ENCODE peak calls at places on chromosomes 13 and 19, in four cellular contexts. One of them, this sample, is unnamed.

GRCh38 chr19:30214651-30215051 is 157.5 kb upstream of the ZNF536 start:
- DNase-seq in dorsolateral prefrontal cortex: no peak
- DNase-seq in tibial artery: no peak
- DNase-seq in neural progenitor cell: no peak
- DNase-seq in this sample: no peak

GRCh38 chr19:58326501-58326913 is 287 bp upstream of the ZSCAN22 start:
- DNase-seq in tibial artery: no peak
- DNase-seq in neural progenitor cell: no peak
- DNase-seq in dorsolateral prefrontal cortex: no peak
- DNase-seq in this sample: no peak

GRCh38 chr13:52707375-52707774 is 32.2 kb downstream of the CNMD start:
- DNase-seq in neural progenitor cell: no peak
- DNase-seq in dorsolateral prefrontal cortex: no peak
- DNase-seq in tibial artery: no peak
- DNase-seq in this sample: no peak

GRCh38 chr13:111919826-111920225 is 147.1 kb upstream of the SOX1 start:
- DNase-seq in tibial artery: no peak
- DNase-seq in neural progenitor cell: no peak
- DNase-seq in dorsolateral prefrontal cortex: no peak
- DNase-seq in this sample: no peak

GRCh38 chr13:111597041-111598017 is 276.9 kb downstream of the TEX29 start:
- DNase-seq in neural progenitor cell: peak; percentile 7
- DNase-seq in tibial artery: no peak
- DNase-seq in dorsolateral prefrontal cortex: no peak
- DNase-seq in this sample: no peak

GRCh38 chr13:73146705-73147104 is 87.9 kb downstream of the KLF5 start:
- DNase-seq in neural progenitor cell: no peak
- DNase-seq in dorsolateral prefrontal cortex: no peak
- DNase-seq in tibial artery: no peak
- DNase-seq in this sample: no peak

GRCh38 chr19:5107432-5108122 is 138.7 kb downstream of the KDM4B start:
- DNase-seq in dorsolateral prefrontal cortex: no peak
- DNase-seq in neural progenitor cell: no peak
- DNase-seq in tibial artery: no peak
- DNase-seq in this sample: no peak

GRCh38 chr19:30630289-30631034 is 258.3 kb downstream of the ZNF536 start:
- DNase-seq in neural progenitor cell: no peak
- DNase-seq in tibial artery: no peak
- DNase-seq in dorsolateral prefrontal cortex: no peak
- DNase-seq in this sample: no peak

GRCh38 chr19:21328402-21328801 is 808 bp downstream of the ZNF708 start:
- DNase-seq in tibial artery: no peak
- DNase-seq in dorsolateral prefrontal cortex: no peak
- DNase-seq in neural progenitor cell: peak; percentile 68
- DNase-seq in this sample: no peak

GRCh38 chr13:93775507-93776108 is 549.0 kb downstream of the GPC6 start:
- DNase-seq in tibial artery: no peak
- DNase-seq in neural progenitor cell: no peak
- DNase-seq in dorsolateral prefrontal cortex: no peak
- DNase-seq in this sample: no peak

GRCh38 chr13:49322702-49323101 is 75.0 kb downstream of the CDADC1 start:
- DNase-seq in tibial artery: no peak
- DNase-seq in dorsolateral prefrontal cortex: no peak
- DNase-seq in neural progenitor cell: no peak
- DNase-seq in this sample: no peak

GRCh38 chr13:39039033-39039432 is 777 bp downstream of the NHLRC3 start:
- DNase-seq in tibial artery: no peak
- DNase-seq in dorsolateral prefrontal cortex: no peak
- DNase-seq in neural progenitor cell: no peak
- DNase-seq in this sample: no peak

GRCh38 chr13:75226755-75227435 is 255.1 kb downstream of the TBC1D4 start:
- DNase-seq in dorsolateral prefrontal cortex: no peak
- DNase-seq in neural progenitor cell: no peak
- DNase-seq in tibial artery: no peak
- DNase-seq in this sample: no peak

GRCh38 chr19:47661161-47661560 is 52.1 kb upstream of the EHD2 start:
- DNase-seq in dorsolateral prefrontal cortex: no peak
- DNase-seq in neural progenitor cell: no peak
- DNase-seq in tibial artery: peak; percentile 77
- DNase-seq in this sample: no peak

GRCh38 chr19:38384209-38385027 is 3.4 kb downstream of the GGN start:
- DNase-seq in tibial artery: no peak
- DNase-seq in dorsolateral prefrontal cortex: no peak
- DNase-seq in neural progenitor cell: peak; percentile 74
- DNase-seq in this sample: no peak
- TF ChIP-seq CTCF in tibial artery: no peak
- TF ChIP-seq CTCF in dorsolateral prefrontal cortex: no peak
- TF ChIP-seq CTCF in neural progenitor cell: peak; percentile 60
- TF ChIP-seq CTCF in this sample: no peak

DNA sequence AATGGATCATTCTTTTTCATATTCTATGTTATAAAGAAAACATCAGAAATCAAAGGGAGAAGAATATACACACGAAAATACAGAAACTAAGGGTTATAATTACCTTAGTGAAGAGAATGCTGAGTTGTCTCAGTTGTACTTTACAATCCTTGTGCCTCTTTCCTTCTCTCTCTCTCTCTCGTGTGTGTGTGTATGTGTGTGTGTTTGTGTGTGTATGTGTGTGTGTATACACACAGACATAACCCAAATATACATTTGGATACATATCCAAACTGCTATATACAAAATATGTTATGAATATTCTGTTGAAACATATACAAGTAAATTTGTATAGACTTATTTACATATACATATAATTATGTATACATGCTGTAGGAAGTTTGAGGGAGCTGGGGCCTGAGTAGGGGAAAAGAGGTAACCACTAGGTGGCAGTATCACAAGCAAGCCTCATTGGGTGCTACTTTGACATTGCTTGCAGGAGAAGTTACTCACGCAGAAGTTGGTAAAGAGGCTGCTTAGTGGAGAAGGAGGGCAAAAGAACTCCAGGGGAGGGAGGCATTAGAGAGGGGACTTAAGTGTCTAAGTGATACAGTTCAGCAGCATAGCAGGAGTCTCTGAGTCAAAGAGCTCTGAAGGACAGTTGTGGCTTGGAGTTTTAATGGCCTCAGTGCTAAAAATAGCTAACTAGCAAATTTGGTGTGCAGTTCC is 465.1 kb upstream of the PCDH20 start:
- DNase-seq in neural progenitor cell: peak; percentile 59
- DNase-seq in tibial artery: no peak
- DNase-seq in dorsolateral prefrontal cortex: no peak
- DNase-seq in this sample: no peak
- TF ChIP-seq CTCF in neural progenitor cell: peak; percentile 62
- TF ChIP-seq CTCF in tibial artery: no peak
- TF ChIP-seq CTCF in dorsolateral prefrontal cortex: peak; percentile 26
- TF ChIP-seq CTCF in this sample: no peak

GRCh38 chr19:40811478-40812341 is 12.7 kb downstream of the EGLN2 start:
- DNase-seq in dorsolateral prefrontal cortex: peak; percentile 51
- DNase-seq in neural progenitor cell: peak; percentile 60
- DNase-seq in tibial artery: no peak
- DNase-seq in this sample: no peak
- TF ChIP-seq CTCF in dorsolateral prefrontal cortex: no peak
- TF ChIP-seq CTCF in neural progenitor cell: no peak
- TF ChIP-seq CTCF in tibial artery: no peak
- TF ChIP-seq CTCF in this sample: no peak

GRCh38 chr13:35771898-35772297 is 295.4 kb upstream of the MAB21L1 start:
- DNase-seq in tibial artery: no peak
- DNase-seq in dorsolateral prefrontal cortex: no peak
- DNase-seq in neural progenitor cell: peak; percentile 39
- DNase-seq in this sample: no peak
- TF ChIP-seq CTCF in tibial artery: no peak
- TF ChIP-seq CTCF in dorsolateral prefrontal cortex: no peak
- TF ChIP-seq CTCF in neural progenitor cell: no peak
- TF ChIP-seq CTCF in this sample: no peak

DNA sequence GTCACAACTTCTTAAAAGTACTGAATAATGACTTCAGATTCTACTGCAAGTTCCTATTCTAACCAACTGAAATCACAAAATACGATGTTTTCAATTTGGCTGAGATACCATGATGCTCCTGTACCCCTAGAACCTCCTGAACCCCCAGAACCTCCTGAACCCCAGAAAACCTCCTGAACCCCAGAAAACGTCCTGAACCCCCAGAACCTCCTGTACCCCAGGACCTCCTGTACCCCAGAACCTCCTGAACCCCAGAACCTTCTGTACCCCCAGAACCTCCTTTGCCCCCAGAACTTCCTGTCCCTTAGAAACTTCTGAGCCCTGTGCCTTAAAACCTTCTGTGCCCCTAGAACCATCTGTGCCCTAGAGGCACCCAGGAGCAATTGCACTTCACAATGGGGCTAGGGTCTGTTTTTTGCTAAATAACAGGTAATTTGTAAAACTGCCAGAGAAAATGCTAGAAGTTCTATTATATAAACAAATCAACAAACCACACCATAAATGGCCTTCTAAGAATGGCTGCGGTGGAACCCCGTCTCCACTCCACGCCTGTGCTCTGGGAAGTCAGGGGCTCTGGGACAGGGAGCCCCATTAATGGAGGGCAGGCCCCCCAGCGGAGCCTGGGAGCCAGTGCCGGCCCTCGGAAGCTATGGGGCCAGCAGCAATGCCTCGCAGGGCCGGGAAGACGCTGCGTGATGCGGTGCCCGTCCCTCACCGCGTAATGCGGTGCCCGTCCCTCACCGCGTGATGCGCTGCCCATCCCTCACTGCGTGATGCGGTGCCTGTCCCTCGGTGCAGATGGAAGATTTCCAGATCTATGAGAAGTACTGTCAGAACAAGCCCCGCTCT is 21.3 kb upstream of the F7 start:
- DNase-seq in dorsolateral prefrontal cortex: no peak
- DNase-seq in tibial artery: no peak
- DNase-seq in neural progenitor cell: no peak
- DNase-seq in this sample: no peak
- TF ChIP-seq CTCF in dorsolateral prefrontal cortex: no peak
- TF ChIP-seq CTCF in tibial artery: no peak
- TF ChIP-seq CTCF in neural progenitor cell: peak; percentile 21
- TF ChIP-seq CTCF in this sample: no peak

GRCh38 chr19:54448774-54449700 is at the start of gene LENG8:
- DNase-seq in neural progenitor cell: peak; percentile 96
- DNase-seq in dorsolateral prefrontal cortex: peak; percentile 98
- DNase-seq in tibial artery: peak; percentile 99
- DNase-seq in this sample: peak; percentile 90
- TF ChIP-seq CTCF in neural progenitor cell: no peak
- TF ChIP-seq CTCF in dorsolateral prefrontal cortex: no peak
- TF ChIP-seq CTCF in tibial artery: no peak
- TF ChIP-seq CTCF in this sample: no peak

GRCh38 chr19:741506-742131 is 9.3 kb upstream of the MISP start:
- DNase-seq in dorsolateral prefrontal cortex: no peak
- DNase-seq in neural progenitor cell: peak; percentile 70
- DNase-seq in tibial artery: no peak
- DNase-seq in this sample: no peak
- TF ChIP-seq CTCF in dorsolateral prefrontal cortex: no peak
- TF ChIP-seq CTCF in neural progenitor cell: peak; percentile 47
- TF ChIP-seq CTCF in tibial artery: no peak
- TF ChIP-seq CTCF in this sample: no peak

GRCh38 chr13:21208755-21209154 is 32.3 kb downstream of the MRPL57 start:
- DNase-seq in tibial artery: no peak
- DNase-seq in neural progenitor cell: no peak
- DNase-seq in dorsolateral prefrontal cortex: no peak
- DNase-seq in this sample: no peak

DNA sequence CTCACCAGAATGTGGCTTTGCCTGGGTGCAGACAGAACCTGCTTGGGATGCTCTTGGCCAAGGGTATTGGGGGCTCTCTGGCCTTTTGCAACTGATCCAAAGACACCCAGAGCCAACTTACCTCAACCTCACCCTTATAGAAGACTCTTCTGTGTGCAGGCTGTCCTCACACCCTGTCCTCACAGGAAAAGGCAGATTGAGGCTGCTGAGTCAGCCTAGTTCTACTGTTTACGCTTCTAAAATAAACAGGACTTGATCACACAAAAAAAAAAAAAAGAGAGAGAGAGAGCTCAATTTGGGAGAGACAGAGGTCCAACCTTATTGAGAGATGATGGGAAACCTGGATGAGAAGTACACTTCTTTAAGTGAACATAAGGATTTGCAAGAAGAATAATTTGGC is 26.7 kb downstream of the MRPL57 start:
- DNase-seq in tibial artery: no peak
- DNase-seq in neural progenitor cell: no peak
- DNase-seq in dorsolateral prefrontal cortex: no peak
- DNase-seq in this sample: no peak
- TF ChIP-seq CTCF in tibial artery: no peak
- TF ChIP-seq CTCF in neural progenitor cell: no peak
- TF ChIP-seq CTCF in dorsolateral prefrontal cortex: no peak
- TF ChIP-seq CTCF in this sample: no peak